ENCODE peak calls at places on chromosomes 7 and 10, in four cellular contexts. One of them, this sample, is unnamed.

GRCh38 chr10:17710181-17710580 is 41.8 kb upstream of the TMEM236 start:
- DNase-seq in chondrocyte: no peak
- DNase-seq in AML-193: no peak
- DNase-seq in mesenteric fat pad: no peak
- DNase-seq in this sample: no peak

GRCh38 chr7:7321681-7322080 is 139.3 kb downstream of the C1GALT1 start:
- DNase-seq in chondrocyte: no peak
- DNase-seq in mesenteric fat pad: no peak
- DNase-seq in AML-193: no peak
- DNase-seq in this sample: no peak

GRCh38 chr7:127034171-127034806 is 218.5 kb downstream of the GRM8 start:
- DNase-seq in mesenteric fat pad: no peak
- DNase-seq in AML-193: no peak
- DNase-seq in chondrocyte: no peak
- DNase-seq in this sample: no peak

GRCh38 chr10:101050206-101051069 is 11.4 kb upstream of the KAZALD1 start:
- DNase-seq in chondrocyte: no peak
- DNase-seq in mesenteric fat pad: peak
- DNase-seq in AML-193: peak
- DNase-seq in this sample: no peak

GRCh38 chr10:101267336-101267735 is 38.1 kb upstream of the LBX1 start:
- DNase-seq in mesenteric fat pad: no peak
- DNase-seq in chondrocyte: no peak
- DNase-seq in AML-193: no peak
- DNase-seq in this sample: no peak

GRCh38 chr7:111159426-111159825 is 68.5 kb downstream of the LRRN3 start:
- DNase-seq in chondrocyte: no peak
- DNase-seq in mesenteric fat pad: no peak
- DNase-seq in AML-193: no peak
- DNase-seq in this sample: no peak

GRCh38 chr10:80196270-80196949 is 8.9 kb downstream of the ANXA11 start:
- DNase-seq in AML-193: no peak
- DNase-seq in chondrocyte: no peak
- DNase-seq in mesenteric fat pad: no peak
- DNase-seq in this sample: no peak

GRCh38 chr10:21020545-21020944 is 123.4 kb upstream of the NEBL start:
- DNase-seq in AML-193: no peak
- DNase-seq in chondrocyte: no peak
- DNase-seq in mesenteric fat pad: no peak
- DNase-seq in this sample: no peak

GRCh38 chr7:88262562-88262961 is 42.7 kb upstream of the SRI start:
- DNase-seq in mesenteric fat pad: no peak
- DNase-seq in chondrocyte: no peak
- DNase-seq in AML-193: no peak
- DNase-seq in this sample: no peak

GRCh38 chr7:140604760-140605159 is 35.9 kb downstream of the DENND2A start:
- DNase-seq in AML-193: no peak
- DNase-seq in mesenteric fat pad: peak
- DNase-seq in chondrocyte: no peak
- DNase-seq in this sample: no peak